ENCODE peak calls at places on chromosomes 13 and 19, in four cellular contexts. One of them, this sample, is unnamed.

GRCh38 chr19:53432088-53432661 is 391 bp downstream of the ZNF761 start:
- DNase-seq in CD8-positive, alpha-beta T cell: no peak
- DNase-seq in IMR-90: peak; percentile 13
- DNase-seq in NT2/D1: no peak
- DNase-seq in this sample: peak; percentile 20

GRCh38 chr13:74443623-74444022 is 309.4 kb upstream of the KLF12 start:
- DNase-seq in CD8-positive, alpha-beta T cell: no peak
- DNase-seq in IMR-90: peak; percentile 85
- DNase-seq in NT2/D1: no peak
- DNase-seq in this sample: peak; percentile 79

GRCh38 chr13:82458169-82458568 is 1424.1 kb downstream of the SLITRK1 start:
- DNase-seq in CD8-positive, alpha-beta T cell: no peak
- DNase-seq in IMR-90: no peak
- DNase-seq in NT2/D1: no peak
- DNase-seq in this sample: no peak

GRCh38 chr13:100722517-100722916 is 47.9 kb upstream of the TMTC4 start:
- DNase-seq in CD8-positive, alpha-beta T cell: no peak
- DNase-seq in IMR-90: no peak
- DNase-seq in NT2/D1: no peak
- DNase-seq in this sample: no peak

GRCh38 chr13:28707629-28708427 is 10.9 kb downstream of the SLC46A3 start:
- DNase-seq in CD8-positive, alpha-beta T cell: no peak
- DNase-seq in IMR-90: peak; percentile 92
- DNase-seq in NT2/D1: no peak
- DNase-seq in this sample: peak; percentile 75

GRCh38 chr19:6772028-6772865 is at the start of gene VAV1:
- DNase-seq in CD8-positive, alpha-beta T cell: peak; percentile 66
- DNase-seq in IMR-90: no peak
- DNase-seq in NT2/D1: no peak
- DNase-seq in this sample: no peak

GRCh38 chr13:38871275-38871674 is 119.4 kb downstream of the STOML3 start:
- DNase-seq in CD8-positive, alpha-beta T cell: no peak
- DNase-seq in IMR-90: no peak
- DNase-seq in NT2/D1: no peak
- DNase-seq in this sample: no peak

GRCh38 chr19:38118176-38118575 is 105.8 kb downstream of the DPF1 start:
- DNase-seq in CD8-positive, alpha-beta T cell: no peak
- DNase-seq in IMR-90: no peak
- DNase-seq in NT2/D1: no peak
- DNase-seq in this sample: no peak

GRCh38 chr19:919157-920050 is 2.3 kb downstream of the KISS1R start:
- DNase-seq in CD8-positive, alpha-beta T cell: no peak
- DNase-seq in IMR-90: no peak
- DNase-seq in NT2/D1: no peak
- DNase-seq in this sample: no peak

GRCh38 chr19:40561947-40562346 is 14.7 kb upstream of the SHKBP1 start:
- DNase-seq in CD8-positive, alpha-beta T cell: no peak
- DNase-seq in IMR-90: no peak
- DNase-seq in NT2/D1: no peak
- DNase-seq in this sample: no peak

GRCh38 chr13:93966267-93966936 is 513.1 kb downstream of the DCT start:
- DNase-seq in CD8-positive, alpha-beta T cell: no peak
- DNase-seq in IMR-90: no peak
- DNase-seq in NT2/D1: no peak
- DNase-seq in this sample: no peak

GRCh38 chr13:85982102-85982501 is 182.9 kb upstream of the SLITRK6 start:
- DNase-seq in CD8-positive, alpha-beta T cell: no peak
- DNase-seq in IMR-90: no peak
- DNase-seq in NT2/D1: no peak
- DNase-seq in this sample: no peak

GRCh38 chr19:50406829-50407228 is 11.9 kb upstream of the SPIB start:
- DNase-seq in CD8-positive, alpha-beta T cell: no peak
- DNase-seq in IMR-90: no peak
- DNase-seq in NT2/D1: no peak
- DNase-seq in this sample: no peak

GRCh38 chr19:33676999-33677665 is 55.4 kb downstream of the CHST8 start:
- DNase-seq in CD8-positive, alpha-beta T cell: no peak
- DNase-seq in IMR-90: no peak
- DNase-seq in NT2/D1: no peak
- DNase-seq in this sample: no peak

GRCh38 chr13:21124853-21125252 is 51.5 kb downstream of the SKA3 start:
- DNase-seq in CD8-positive, alpha-beta T cell: no peak
- DNase-seq in IMR-90: peak; percentile 63
- DNase-seq in NT2/D1: no peak
- DNase-seq in this sample: peak; percentile 37

GRCh38 chr19:4987286-4987685 is 18.4 kb downstream of the KDM4B start:
- DNase-seq in CD8-positive, alpha-beta T cell: no peak
- DNase-seq in IMR-90: no peak
- DNase-seq in NT2/D1: no peak
- DNase-seq in this sample: no peak

GRCh38 chr19:47130120-47130588 is 481 bp upstream of the SAE1 start:
- DNase-seq in CD8-positive, alpha-beta T cell: no peak
- DNase-seq in IMR-90: no peak
- DNase-seq in NT2/D1: no peak
- DNase-seq in this sample: no peak

GRCh38 chr13:101053694-101054093 is 362.6 kb downstream of the NALCN start:
- DNase-seq in CD8-positive, alpha-beta T cell: no peak
- DNase-seq in IMR-90: peak; percentile 14
- DNase-seq in NT2/D1: no peak
- DNase-seq in this sample: no peak

GRCh38 chr13:97432232-97432916 is 1.6 kb upstream of the RAP2A start:
- DNase-seq in CD8-positive, alpha-beta T cell: no peak
- DNase-seq in IMR-90: no peak
- DNase-seq in NT2/D1: no peak
- DNase-seq in this sample: no peak

GRCh38 chr13:100051070-100051469 is 37.8 kb upstream of the PCCA start:
- DNase-seq in CD8-positive, alpha-beta T cell: no peak
- DNase-seq in IMR-90: no peak
- DNase-seq in NT2/D1: no peak
- DNase-seq in this sample: no peak

GRCh38 chr13:104318121-104318520 is 1251.9 kb upstream of the SLC10A2 start:
- DNase-seq in CD8-positive, alpha-beta T cell: no peak
- DNase-seq in IMR-90: peak; percentile 49
- DNase-seq in NT2/D1: no peak
- DNase-seq in this sample: no peak

GRCh38 chr13:113612626-113613025 is 28.1 kb downstream of the TFDP1 start:
- DNase-seq in CD8-positive, alpha-beta T cell: no peak
- DNase-seq in IMR-90: no peak
- DNase-seq in NT2/D1: no peak
- DNase-seq in this sample: no peak

GRCh38 chr13:98300956-98301641 is 124.0 kb upstream of the RNF113B start:
- DNase-seq in CD8-positive, alpha-beta T cell: no peak
- DNase-seq in IMR-90: peak; percentile 82
- DNase-seq in NT2/D1: no peak
- DNase-seq in this sample: peak; percentile 9

GRCh38 chr19:47704024-47704423 is 9.2 kb upstream of the EHD2 start:
- DNase-seq in CD8-positive, alpha-beta T cell: no peak
- DNase-seq in IMR-90: peak; percentile 99
- DNase-seq in NT2/D1: no peak
- DNase-seq in this sample: no peak

GRCh38 chr19:48724796-48725753 is 5.5 kb upstream of the MAMSTR start:
- DNase-seq in CD8-positive, alpha-beta T cell: no peak
- DNase-seq in IMR-90: peak; percentile 93
- DNase-seq in NT2/D1: no peak
- DNase-seq in this sample: peak; percentile 86

GRCh38 chr19:10812902-10813404 is 23.1 kb downstream of the TMED1 start:
- DNase-seq in CD8-positive, alpha-beta T cell: no peak
- DNase-seq in IMR-90: peak; percentile 97
- DNase-seq in NT2/D1: no peak
- DNase-seq in this sample: peak; percentile 15

GRCh38 chr19:34428549-34429285 is 536 bp downstream of the UBA2 start:
- DNase-seq in CD8-positive, alpha-beta T cell: no peak
- DNase-seq in IMR-90: peak; percentile 17
- DNase-seq in NT2/D1: no peak
- DNase-seq in this sample: peak; percentile 13

GRCh38 chr13:109545964-109546363 is 240.4 kb downstream of the IRS2 start:
- DNase-seq in CD8-positive, alpha-beta T cell: no peak
- DNase-seq in IMR-90: no peak
- DNase-seq in NT2/D1: peak; percentile 33
- DNase-seq in this sample: no peak

GRCh38 chr13:26037302-26037701 is 14.5 kb downstream of the SHISA2 start:
- DNase-seq in CD8-positive, alpha-beta T cell: no peak
- DNase-seq in IMR-90: no peak
- DNase-seq in NT2/D1: peak; percentile 51
- DNase-seq in this sample: no peak

GRCh38 chr13:20570540-20570939 is 3.6 kb downstream of the IFT88 start:
- DNase-seq in CD8-positive, alpha-beta T cell: no peak
- DNase-seq in IMR-90: peak; percentile 49
- DNase-seq in NT2/D1: no peak
- DNase-seq in this sample: no peak

GRCh38 chr19:13556552-13556951 is 50.3 kb upstream of the CACNA1A start:
- DNase-seq in CD8-positive, alpha-beta T cell: no peak
- DNase-seq in IMR-90: no peak
- DNase-seq in NT2/D1: no peak
- DNase-seq in this sample: no peak

GRCh38 chr19:13557756-13558398 is 51.6 kb upstream of the CACNA1A start:
- DNase-seq in CD8-positive, alpha-beta T cell: no peak
- DNase-seq in IMR-90: no peak
- DNase-seq in NT2/D1: peak; percentile 11
- DNase-seq in this sample: no peak

GRCh38 chr19:13561461-13561860 is 55.2 kb upstream of the CACNA1A start:
- DNase-seq in CD8-positive, alpha-beta T cell: no peak
- DNase-seq in IMR-90: no peak
- DNase-seq in NT2/D1: no peak
- DNase-seq in this sample: no peak
- H3K4me1 ChIP-seq in CD8-positive, alpha-beta T cell: no peaks in the 10 kb centered on the region
- H3K4me1 ChIP-seq in IMR-90: no peaks in the 10 kb centered on the region
- H3K4me1 ChIP-seq in NT2/D1: no peaks in the 10 kb centered on the region
- H3K4me1 ChIP-seq in this sample: no peaks in the 10 kb centered on the region

DNA sequence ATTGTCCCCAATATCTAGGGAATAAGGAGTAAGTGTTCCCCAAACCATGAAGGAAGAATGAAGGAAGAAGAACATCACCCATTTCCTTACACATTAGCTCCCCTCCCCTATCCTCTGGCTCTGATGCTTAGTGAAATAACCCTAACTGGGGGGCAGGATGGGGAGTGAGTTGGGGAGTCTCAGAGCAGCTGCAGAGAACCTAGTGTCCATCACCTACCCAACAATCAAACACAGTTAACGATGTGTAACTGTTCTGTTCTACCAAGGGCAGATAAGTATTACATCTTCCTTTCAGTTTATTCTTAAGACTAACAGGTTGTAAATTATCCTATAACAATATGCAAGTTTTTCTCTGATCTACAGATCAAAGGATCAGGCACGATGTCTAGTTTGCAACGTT is 12.8 kb downstream of the ELF1 start:
- DNase-seq in CD8-positive, alpha-beta T cell: no peak
- DNase-seq in IMR-90: no peak
- DNase-seq in NT2/D1: no peak
- DNase-seq in this sample: no peak
- H3K4me1 ChIP-seq in CD8-positive, alpha-beta T cell: peaks cover 82% of the 10 kb centered on the region
- H3K4me1 ChIP-seq in IMR-90: peaks cover 4% of the 10 kb centered on the region
- H3K4me1 ChIP-seq in NT2/D1: no peaks in the 10 kb centered on the region
- H3K4me1 ChIP-seq in this sample: peaks cover 17% of the 10 kb centered on the region

GRCh38 chr13:51589793-51590192 is 5.5 kb downstream of the WDFY2 start:
- DNase-seq in CD8-positive, alpha-beta T cell: no peak
- DNase-seq in IMR-90: no peak
- DNase-seq in NT2/D1: no peak
- DNase-seq in this sample: no peak
- H3K4me1 ChIP-seq in CD8-positive, alpha-beta T cell: peaks cover 10% of the 10 kb centered on the region
- H3K4me1 ChIP-seq in IMR-90: peaks cover 7% of the 10 kb centered on the region
- H3K4me1 ChIP-seq in NT2/D1: no peaks in the 10 kb centered on the region
- H3K4me1 ChIP-seq in this sample: peaks cover 56% of the 10 kb centered on the region

DNA sequence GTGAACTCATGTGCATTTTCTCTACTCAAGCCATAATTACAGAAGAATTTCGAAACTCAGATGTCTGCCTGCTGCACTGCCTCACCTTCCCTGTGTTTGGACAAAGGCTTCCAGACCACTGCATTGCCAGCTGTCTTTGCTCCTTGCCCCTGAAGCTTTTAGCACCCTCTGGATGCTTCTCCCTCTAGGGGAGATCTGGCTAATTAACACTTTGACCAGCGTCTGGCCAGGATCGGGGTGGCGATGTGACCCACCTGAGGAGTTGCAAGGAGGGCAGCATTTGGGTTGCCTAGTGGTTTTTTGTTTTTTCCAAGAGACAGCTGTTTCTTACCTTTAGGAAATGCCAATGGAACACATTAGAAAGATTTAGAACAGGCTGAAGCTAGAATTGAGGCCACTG is 127.7 kb upstream of the ZNF536 start:
- DNase-seq in CD8-positive, alpha-beta T cell: no peak
- DNase-seq in IMR-90: no peak
- DNase-seq in NT2/D1: no peak
- DNase-seq in this sample: no peak
- H3K4me1 ChIP-seq in CD8-positive, alpha-beta T cell: no peaks in the 10 kb centered on the region
- H3K4me1 ChIP-seq in IMR-90: no peaks in the 10 kb centered on the region
- H3K4me1 ChIP-seq in NT2/D1: no peaks in the 10 kb centered on the region
- H3K4me1 ChIP-seq in this sample: no peaks in the 10 kb centered on the region

GRCh38 chr13:41458187-41458938 is 1.0 kb downstream of the RGCC start:
- DNase-seq in CD8-positive, alpha-beta T cell: no peak
- DNase-seq in IMR-90: peak; percentile 46
- DNase-seq in NT2/D1: no peak
- DNase-seq in this sample: no peak
- H3K4me1 ChIP-seq in CD8-positive, alpha-beta T cell: peaks cover 38% of the 10 kb centered on the region
- H3K4me1 ChIP-seq in IMR-90: peaks cover 9% of the 10 kb centered on the region
- H3K4me1 ChIP-seq in NT2/D1: peaks cover 2% of the 10 kb centered on the region
- H3K4me1 ChIP-seq in this sample: no peaks in the 10 kb centered on the region

DNA sequence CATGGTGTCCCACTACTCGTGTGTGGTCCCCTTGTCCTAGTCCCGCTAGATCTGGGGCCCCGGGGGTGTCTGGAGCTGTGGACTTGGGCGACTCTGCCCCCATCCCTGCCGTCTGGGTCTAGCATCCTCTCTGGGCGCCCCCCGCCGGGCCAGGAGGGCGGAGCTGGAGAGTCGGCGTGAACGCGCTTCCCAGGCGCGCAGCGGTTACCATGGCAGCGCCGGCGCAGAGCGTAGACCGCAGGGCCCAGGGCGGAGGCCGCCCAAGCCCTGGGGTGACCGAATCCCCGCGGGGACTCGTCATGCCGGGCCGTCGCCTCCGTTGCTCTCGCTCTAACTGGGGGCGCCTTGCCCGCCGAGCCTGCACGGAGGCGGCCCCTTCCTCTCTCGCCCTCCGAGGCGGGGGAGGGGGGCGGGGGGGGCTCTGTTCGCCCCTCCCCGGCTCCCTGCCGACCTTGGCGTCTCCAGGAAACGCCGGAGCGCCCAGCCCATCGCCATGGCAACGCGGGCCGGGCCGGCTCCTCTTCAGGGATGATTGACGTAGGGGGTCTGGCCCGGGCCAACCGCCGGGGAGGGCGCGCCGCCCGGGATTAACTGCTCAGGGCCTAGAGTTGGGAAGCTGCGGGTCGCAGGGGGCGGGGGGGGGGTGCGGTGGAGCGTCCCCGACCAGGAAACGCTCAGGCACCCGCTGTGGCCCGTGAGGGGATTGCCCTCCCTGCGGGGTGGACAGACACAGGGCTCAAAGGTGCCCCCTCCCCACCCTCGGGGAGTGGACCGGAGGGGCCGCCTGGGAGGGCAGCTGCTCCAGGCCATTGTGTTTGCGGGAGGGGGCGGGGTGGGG is 8.9 kb downstream of the ISYNA1 start:
- DNase-seq in CD8-positive, alpha-beta T cell: peak; percentile 80
- DNase-seq in IMR-90: peak; percentile 72
- DNase-seq in NT2/D1: peak; percentile 88
- DNase-seq in this sample: no peak
- H3K4me1 ChIP-seq in CD8-positive, alpha-beta T cell: peaks cover 58% of the 10 kb centered on the region
- H3K4me1 ChIP-seq in IMR-90: peaks cover 19% of the 10 kb centered on the region
- H3K4me1 ChIP-seq in NT2/D1: peaks cover 54% of the 10 kb centered on the region
- H3K4me1 ChIP-seq in this sample: no peaks in the 10 kb centered on the region